ENCODE peak calls at places on chromosome 19, in five cellular contexts. M is HCT116, J is transverse colon, L is upper lobe of left lung, I is SK-N-SH. P is an unnamed sample.

GRCh38 chr19:5130371-5131030 is 161.6 kb downstream of the KDM4B start:
- DNase-seq in M (no peak), J (peak), L (no peak), I (no peak), P (no peak)

GRCh38 chr19:57171551-57172081 is 4.3 kb upstream of the DUXA start:
- DNase-seq in M (no peak), J (peak), L (no peak), I (peak), P (no peak)

GRCh38 chr19:30017172-30017571 is 75.1 kb downstream of the URI1 start:
- DNase-seq in M (no peak), J (no peak), L (no peak), I (no peak), P (no peak)

GRCh38 chr19:17680235-17680722 is 7.9 kb downstream of the UNC13A start:
- DNase-seq in M (peak), J (peak), L (peak), I (no peak), P (no peak)

GRCh38 chr19:28023064-28023463 is 1189.9 kb downstream of the UQCRFS1 start:
- DNase-seq in M (no peak), J (no peak), L (no peak), I (no peak), P (no peak)

GRCh38 chr19:41994994-41995958 is 1.2 kb upstream of the ATP1A3 start:
- DNase-seq in M (no peak), J (no peak), L (no peak), I (no peak), P (no peak)

GRCh38 chr19:2207991-2208860 is 27.9 kb downstream of the PLEKHJ1 start:
- DNase-seq in M (no peak), J (peak), L (peak), I (no peak), P (no peak)

GRCh38 chr19:33407716-33408115 is 34.2 kb downstream of the CEBPG start:
- DNase-seq in M (no peak), J (no peak), L (no peak), I (peak), P (no peak)

GRCh38 chr19:18152444-18152816 is 533 bp upstream of the PIK3R2 start:
- DNase-seq in M (peak), J (peak), L (peak), I (peak), P (peak)

GRCh38 chr19:51712461-51713081 is 11.2 kb downstream of the HAS1 start:
- DNase-seq in M (no peak), J (no peak), L (no peak), I (no peak), P (no peak)

GRCh38 chr19:56350416-56351045 is 35.9 kb upstream of the ZSCAN5A start:
- DNase-seq in M (peak), J (peak), L (peak), I (peak), P (no peak)

GRCh38 chr19:53877361-53877766 is 4.6 kb upstream of the PRKCG start:
- DNase-seq in M (no peak), J (no peak), L (no peak), I (no peak), P (no peak)

GRCh38 chr19:52527954-52528326 is 472 bp downstream of the ZNF808 start:
- DNase-seq in M (no peak), J (peak), L (no peak), I (peak), P (no peak)

GRCh38 chr19:51737924-51738323 is 13.8 kb downstream of the FPR1 start:
- DNase-seq in M (no peak), J (no peak), L (no peak), I (no peak), P (no peak)

GRCh38 chr19:35495107-35496064 is 5.1 kb upstream of the KRTDAP start:
- DNase-seq in M (peak), J (peak), L (peak), I (peak), P (no peak)

GRCh38 chr19:2462635-2463421 is 6.1 kb upstream of the LMNB2 start:
- DNase-seq in M (peak), J (peak), L (peak), I (peak), P (peak)

GRCh38 chr19:17255150-17255621 is 9.4 kb downstream of the USHBP1 start:
- DNase-seq in M (no peak), J (no peak), L (peak), I (no peak), P (no peak)

DNA sequence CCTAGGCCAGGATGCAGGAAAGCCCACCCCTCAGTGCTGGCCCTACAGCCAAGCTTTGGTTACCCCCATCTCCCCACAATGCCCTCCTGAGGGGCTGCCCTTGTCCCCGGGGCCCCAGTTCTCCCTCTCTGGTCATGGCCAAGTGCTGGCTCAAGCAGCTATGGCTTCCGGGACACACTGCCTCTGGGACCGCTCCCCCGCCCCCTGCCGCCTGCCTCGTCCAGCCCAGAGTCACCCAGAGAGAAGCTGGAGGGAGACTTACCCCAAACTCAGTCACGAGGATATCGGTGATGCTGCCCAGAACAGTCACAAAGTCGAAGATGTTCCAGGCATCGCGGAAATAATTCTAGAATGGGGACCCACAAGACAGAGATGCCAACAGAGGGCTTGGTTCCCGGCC is 94.7 kb downstream of the IER2 start:
- DNase-seq in M (no peak), J (no peak), L (no peak), I (no peak), P (no peak)
- H3K27ac ChIP-seq in M (no peak), J (no peak), L (no peak), I (no peak), P (no peak)

GRCh38 chr19:32123355-32123940 is 222.0 kb upstream of the ZNF507 start:
- DNase-seq in M (no peak), J (no peak), L (no peak), I (no peak), P (no peak)
- TF ChIP-seq POLR2AphosphoS5 in M (no peak), J (no peak), L (no peak), I (no peak), P (no peak)

GRCh38 chr19:49069026-49069425 is 3.5 kb downstream of the KCNA7 start:
- DNase-seq in M (no peak), J (no peak), L (no peak), I (no peak), P (no peak)

GRCh38 chr19:49073514-49074378 is 1.2 kb upstream of the KCNA7 start:
- DNase-seq in M (peak), J (no peak), L (no peak), I (peak), P (no peak)

GRCh38 chr19:49067554-49067953 is 2.9 kb upstream of the NTF4 start:
- DNase-seq in M (no peak), J (no peak), L (no peak), I (no peak), P (no peak)

GRCh38 chr19:49070416-49070815 is 2.1 kb downstream of the KCNA7 start:
- DNase-seq in M (no peak), J (no peak), L (no peak), I (no peak), P (no peak)

DNA sequence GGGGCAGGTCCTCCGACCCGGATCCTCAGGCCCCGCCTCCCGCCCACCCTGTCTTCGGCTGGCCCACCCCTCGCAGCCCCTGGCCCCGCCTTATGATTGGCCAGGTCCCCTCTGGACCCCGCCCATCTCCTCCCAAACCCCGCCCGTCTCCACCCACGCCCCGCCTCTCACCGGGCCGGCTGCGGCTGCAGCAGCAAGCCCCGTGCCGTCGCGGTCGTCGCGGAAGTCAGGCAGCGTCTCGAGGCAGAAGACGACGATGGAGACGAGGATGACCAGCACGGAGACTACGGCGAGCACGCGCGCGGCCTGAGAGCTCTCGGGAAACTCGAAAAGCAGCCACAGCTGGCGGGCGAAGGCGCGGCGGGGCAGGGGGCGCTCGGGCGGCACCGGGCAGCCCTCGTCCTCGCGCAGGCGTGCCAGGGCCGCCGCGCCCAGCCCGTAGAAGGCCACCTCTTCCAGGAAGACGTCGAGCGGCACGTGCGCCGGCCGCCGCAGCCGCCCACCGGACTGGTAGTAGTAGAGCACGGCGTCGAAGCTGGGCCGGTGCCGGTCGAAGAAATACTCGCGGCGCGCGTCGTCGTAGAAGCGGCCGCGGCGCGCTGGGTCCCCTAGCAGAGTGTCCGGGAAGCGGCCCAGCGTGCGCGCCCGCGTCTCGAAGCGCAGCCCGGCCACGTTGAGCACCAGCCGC is 495 bp downstream of the KCNA7 start:
- DNase-seq in M (no peak), J (no peak), L (no peak), I (peak), P (no peak)
- H3K4me3 ChIP-seq in M (no peak), J (peak), L (peak), I (no peak), P (peak)

GRCh38 chr19:47176071-47176626 is 45.5 kb downstream of the SAE1 start:
- DNase-seq in M (no peak), J (no peak), L (no peak), I (no peak), P (no peak)
- H3K27ac ChIP-seq in M (peak), J (peak), L (peak), I (peak), P (peak)

DNA sequence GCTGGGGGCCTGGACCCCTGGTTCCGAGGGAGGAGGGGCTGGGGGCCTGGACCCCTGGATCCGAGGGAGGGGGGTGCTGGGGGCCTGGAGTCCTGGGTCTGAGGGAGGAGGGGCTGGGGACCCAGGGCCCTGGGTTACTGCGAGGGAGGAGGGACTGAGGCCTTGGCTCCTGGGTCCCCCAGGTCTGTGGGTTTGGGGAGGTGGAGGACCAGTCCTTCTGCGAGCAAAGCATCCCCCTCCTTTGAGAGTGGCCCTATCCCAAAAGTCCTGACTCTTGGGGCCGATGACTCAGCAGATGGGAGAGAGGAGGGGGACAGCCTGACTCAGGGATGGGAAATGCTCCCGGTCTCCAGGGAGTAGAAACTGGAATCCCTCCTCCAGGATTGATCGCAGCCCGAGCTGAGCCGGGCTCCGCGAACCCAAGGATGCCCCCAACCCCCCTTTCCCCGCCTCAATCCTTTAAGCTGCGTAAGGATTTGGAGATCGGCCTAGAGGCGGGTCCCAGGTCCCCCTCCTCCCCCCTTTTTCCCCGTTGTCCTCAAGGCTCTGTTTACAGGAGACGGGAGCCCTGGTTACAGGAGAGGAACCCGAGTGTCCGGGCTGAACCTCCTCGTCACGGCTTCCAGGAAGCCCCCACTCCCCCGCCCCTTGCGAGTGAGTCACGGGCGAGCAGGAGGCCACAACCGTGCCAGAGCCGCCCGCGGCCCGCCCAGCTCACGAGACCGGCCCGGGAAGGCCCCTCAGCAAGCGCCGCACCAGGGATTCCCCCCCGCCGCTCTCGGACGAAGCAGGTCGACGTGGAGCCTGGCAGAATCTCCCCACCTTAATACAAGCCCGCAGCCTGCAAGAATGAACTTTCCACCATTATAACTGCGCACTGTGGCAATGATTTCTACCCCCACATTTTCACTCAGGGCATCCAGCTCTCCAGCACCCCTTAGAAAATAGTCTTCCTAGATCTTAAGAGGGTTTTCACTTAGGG is 3.0 kb upstream of the ZFP36 start:
- DNase-seq in M (peak), J (peak), L (peak), I (no peak), P (no peak)
- TF ChIP-seq POLR2AphosphoS5 in M (peak), J (peak), L (peak), I (peak), P (no peak)

GRCh38 chr19:14519245-14519859 is 1.2 kb upstream of the DNAJB1 start:
- DNase-seq in M (no peak), J (no peak), L (no peak), I (no peak), P (no peak)
- H3K4me3 ChIP-seq in M (peak), J (peak), L (peak), I (no peak), P (no peak)

DNA sequence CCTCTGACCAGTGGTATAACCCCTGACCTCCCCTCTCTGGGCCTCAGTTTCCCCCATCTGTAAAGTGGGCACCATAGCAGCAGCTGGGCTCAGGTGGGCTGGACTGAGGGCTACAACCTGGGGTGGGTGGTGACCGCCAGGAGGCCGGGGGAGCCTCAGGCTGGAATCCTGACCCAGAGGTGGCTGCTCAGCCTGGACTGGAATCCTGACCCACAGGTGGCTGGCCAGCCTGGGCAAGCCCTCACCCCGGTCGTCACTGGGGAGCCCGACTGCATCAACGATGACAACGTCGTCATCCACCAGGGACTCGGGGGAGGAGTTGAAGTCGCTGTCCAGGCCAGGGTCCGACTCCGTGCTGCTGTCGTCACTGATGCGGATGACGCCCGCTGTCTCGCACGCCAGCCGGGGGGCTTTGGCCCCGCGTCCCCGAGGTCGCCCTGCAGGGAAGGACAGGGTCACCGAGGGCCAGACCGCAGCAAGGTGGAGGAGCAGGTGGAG is 10.2 kb downstream of the GPX4 start:
- DNase-seq in M (no peak), J (no peak), L (no peak), I (no peak), P (no peak)
- H3K27ac ChIP-seq in M (peak), J (peak), L (peak), I (peak), P (no peak)

GRCh38 chr19:58581227-58582141 is 8.3 kb upstream of the MZF1 start:
- DNase-seq in M (peak), J (peak), L (peak), I (no peak), P (no peak)
- TF ChIP-seq POLR2AphosphoS5 in M (peak), J (peak), L (no peak), I (no peak), P (no peak)

DNA sequence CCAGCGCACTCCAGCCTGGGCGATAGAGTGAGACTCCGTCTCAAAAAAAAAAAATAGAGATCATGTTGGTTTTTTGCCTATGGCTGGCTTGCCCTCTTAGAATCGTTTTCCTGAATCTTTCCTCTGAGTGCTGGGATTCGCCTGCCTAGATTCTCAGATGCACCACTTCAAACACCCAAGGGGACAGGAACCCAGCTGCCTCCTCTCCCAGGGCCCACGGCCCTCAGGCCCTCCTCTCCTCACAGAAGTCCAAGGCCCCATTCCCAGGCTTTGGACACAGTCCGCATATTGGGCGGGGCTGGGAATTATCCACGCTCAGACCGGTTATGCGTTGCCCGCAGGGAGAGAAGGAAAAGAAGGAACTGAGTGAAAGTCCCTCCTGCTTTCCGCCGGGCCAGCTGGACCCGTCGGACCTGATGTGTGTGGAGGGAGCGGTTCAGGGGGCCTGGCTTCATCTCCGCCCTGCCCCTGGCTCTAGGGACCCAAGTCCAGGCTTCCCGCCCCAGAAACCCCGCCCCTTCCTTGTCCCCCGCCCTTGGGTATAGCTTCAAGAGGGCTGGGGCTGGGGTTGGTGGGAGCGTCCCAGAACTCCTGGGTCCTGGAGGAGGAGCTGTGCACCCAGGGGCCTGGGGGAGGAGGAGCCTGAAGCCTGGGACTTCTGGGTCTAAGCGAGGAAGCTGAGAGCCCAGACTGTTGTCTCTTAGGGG is 5.8 kb downstream of the PPFIA3 start:
- DNase-seq in M (no peak), J (peak), L (no peak), I (no peak), P (no peak)
- H3K4me3 ChIP-seq in M (no peak), J (peak), L (no peak), I (no peak), P (no peak)

GRCh38 chr19:50706387-50706786 is 13.2 kb downstream of the SHANK1 start:
- DNase-seq in M (no peak), J (no peak), L (no peak), I (no peak), P (no peak)
- H3K27ac ChIP-seq in M (no peak), J (no peak), L (no peak), I (no peak), P (no peak)